ENCODE peak calls at places on chromosomes 7 and 10, in seven cellular contexts. W, A, E, L, V, P and Y are unnamed samples.

GRCh38 chr10:114319406-114320248 is 80.6 kb downstream of the VWA2 start:
- DNase-seq in W (no peak), A (no peak), E (no peak), L (no peak), V (no peak), P (no peak), Y (peak)

GRCh38 chr10:124966008-124966407 is 24.1 kb downstream of the ZRANB1 start:
- DNase-seq in W (no peak), A (no peak), E (no peak), L (no peak), V (no peak), P (no peak), Y (no peak)

GRCh38 chr7:72751378-72751777 is 76.6 kb downstream of the TYW1B start:
- DNase-seq in W (no peak), A (no peak), E (no peak), L (no peak), V (no peak), P (no peak), Y (no peak)

GRCh38 chr10:96456296-96456840 is 57.4 kb downstream of the TLL2 start:
- DNase-seq in W (no peak), A (no peak), E (no peak), L (no peak), V (no peak), P (no peak), Y (no peak)

GRCh38 chr10:29499993-29500537 is 134.7 kb downstream of the SVIL start:
- DNase-seq in W (no peak), A (no peak), E (no peak), L (no peak), V (no peak), P (no peak), Y (no peak)

GRCh38 chr7:24572421-24573007 is 738 bp upstream of the PALS2 start:
- DNase-seq in W (peak), A (peak), E (peak), L (peak), V (peak), P (no peak), Y (peak)

GRCh38 chr10:97466755-97467154 is 20.8 kb downstream of the ZDHHC16 start:
- DNase-seq in W (no peak), A (peak), E (no peak), L (no peak), V (no peak), P (no peak), Y (peak)

GRCh38 chr7:134186022-134186421 is 58.9 kb downstream of the LRGUK start:
- DNase-seq in W (no peak), A (peak), E (peak), L (no peak), V (no peak), P (no peak), Y (peak)

GRCh38 chr10:59108886-59109288 is 67.6 kb upstream of the PHYHIPL start:
- DNase-seq in W (no peak), A (no peak), E (no peak), L (no peak), V (no peak), P (no peak), Y (no peak)

GRCh38 chr10:98582363-98582762 is 135.6 kb upstream of the HPS1 start:
- DNase-seq in W (no peak), A (no peak), E (no peak), L (no peak), V (no peak), P (no peak), Y (peak)